ENCODE peak calls at places on chromosomes 16 and 17, in eight cellular contexts. One of them, this sample, is unnamed.

GRCh38 chr16:85401917-85402766 is 211.0 kb upstream of the GSE1 start:
- DNase-seq in aorta: peak; percentile 73
- DNase-seq in neural progenitor cell: no peak
- DNase-seq in cardiac muscle cell: no peak
- DNase-seq in suprapubic skin: no peak
- DNase-seq in CD8-positive, alpha-beta memory T cell: no peak
- DNase-seq in WERI-Rb-1: no peak
- DNase-seq in A549: no peak
- DNase-seq in this sample: peak; percentile 61

GRCh38 chr17:6526362-6527152 is 29.8 kb downstream of the PITPNM3 start:
- DNase-seq in cardiac muscle cell: peak; percentile 30
- DNase-seq in suprapubic skin: peak; percentile 18
- DNase-seq in A549: no peak
- DNase-seq in aorta: peak; percentile 28
- DNase-seq in CD8-positive, alpha-beta memory T cell: no peak
- DNase-seq in neural progenitor cell: peak; percentile 52
- DNase-seq in WERI-Rb-1: no peak
- DNase-seq in this sample: no peak

GRCh38 chr16:19184823-19185509 is 16.9 kb downstream of the SYT17 start:
- DNase-seq in A549: no peak
- DNase-seq in aorta: no peak
- DNase-seq in WERI-Rb-1: no peak
- DNase-seq in cardiac muscle cell: peak; percentile 58
- DNase-seq in CD8-positive, alpha-beta memory T cell: no peak
- DNase-seq in suprapubic skin: no peak
- DNase-seq in neural progenitor cell: no peak
- DNase-seq in this sample: no peak

GRCh38 chr16:55250641-55251550 is 73.1 kb upstream of the IRX6 start:
- DNase-seq in suprapubic skin: no peak
- DNase-seq in WERI-Rb-1: no peak
- DNase-seq in A549: no peak
- DNase-seq in cardiac muscle cell: peak; percentile 21
- DNase-seq in CD8-positive, alpha-beta memory T cell: no peak
- DNase-seq in aorta: no peak
- DNase-seq in neural progenitor cell: no peak
- DNase-seq in this sample: no peak

GRCh38 chr17:73309727-73310555 is 1.9 kb downstream of the CDC42EP4 start:
- DNase-seq in CD8-positive, alpha-beta memory T cell: no peak
- DNase-seq in neural progenitor cell: peak; percentile 84
- DNase-seq in cardiac muscle cell: no peak
- DNase-seq in WERI-Rb-1: peak; percentile 67
- DNase-seq in suprapubic skin: no peak
- DNase-seq in aorta: no peak
- DNase-seq in A549: no peak
- DNase-seq in this sample: no peak

GRCh38 chr16:52631711-52632110 is 84.8 kb upstream of the TOX3 start:
- DNase-seq in cardiac muscle cell: no peak
- DNase-seq in aorta: no peak
- DNase-seq in CD8-positive, alpha-beta memory T cell: no peak
- DNase-seq in A549: no peak
- DNase-seq in suprapubic skin: no peak
- DNase-seq in neural progenitor cell: no peak
- DNase-seq in WERI-Rb-1: no peak
- DNase-seq in this sample: no peak

GRCh38 chr16:17346441-17346773 is 124.4 kb downstream of the XYLT1 start:
- DNase-seq in A549: no peak
- DNase-seq in suprapubic skin: no peak
- DNase-seq in cardiac muscle cell: no peak
- DNase-seq in aorta: no peak
- DNase-seq in CD8-positive, alpha-beta memory T cell: no peak
- DNase-seq in neural progenitor cell: no peak
- DNase-seq in WERI-Rb-1: no peak
- DNase-seq in this sample: no peak

GRCh38 chr16:1812732-1813163 is 13.9 kb downstream of the HAGH start:
- DNase-seq in neural progenitor cell: peak; percentile 69
- DNase-seq in WERI-Rb-1: peak; percentile 71
- DNase-seq in cardiac muscle cell: peak; percentile 92
- DNase-seq in CD8-positive, alpha-beta memory T cell: no peak
- DNase-seq in suprapubic skin: peak; percentile 82
- DNase-seq in A549: peak; percentile 80
- DNase-seq in aorta: no peak
- DNase-seq in this sample: peak; percentile 79

GRCh38 chr16:87823146-87823929 is 46.0 kb downstream of the SLC7A5 start:
- DNase-seq in aorta: no peak
- DNase-seq in CD8-positive, alpha-beta memory T cell: no peak
- DNase-seq in cardiac muscle cell: no peak
- DNase-seq in suprapubic skin: no peak
- DNase-seq in neural progenitor cell: peak; percentile 52
- DNase-seq in A549: no peak
- DNase-seq in WERI-Rb-1: peak; percentile 49
- DNase-seq in this sample: peak; percentile 75

GRCh38 chr16:88616320-88616719 is 22.1 kb upstream of the IL17C start:
- DNase-seq in suprapubic skin: no peak
- DNase-seq in A549: no peak
- DNase-seq in neural progenitor cell: no peak
- DNase-seq in WERI-Rb-1: no peak
- DNase-seq in cardiac muscle cell: no peak
- DNase-seq in CD8-positive, alpha-beta memory T cell: no peak
- DNase-seq in aorta: no peak
- DNase-seq in this sample: no peak

GRCh38 chr16:9192746-9193145 is 101.3 kb downstream of the HAPSTR1 start:
- DNase-seq in suprapubic skin: no peak
- DNase-seq in cardiac muscle cell: no peak
- DNase-seq in aorta: no peak
- DNase-seq in CD8-positive, alpha-beta memory T cell: no peak
- DNase-seq in WERI-Rb-1: no peak
- DNase-seq in A549: no peak
- DNase-seq in neural progenitor cell: no peak
- DNase-seq in this sample: no peak

GRCh38 chr16:82936941-82937551 is 310.3 kb downstream of the CDH13 start:
- DNase-seq in A549: no peak
- DNase-seq in neural progenitor cell: no peak
- DNase-seq in suprapubic skin: no peak
- DNase-seq in cardiac muscle cell: peak; percentile 59
- DNase-seq in aorta: no peak
- DNase-seq in CD8-positive, alpha-beta memory T cell: no peak
- DNase-seq in WERI-Rb-1: no peak
- DNase-seq in this sample: no peak

GRCh38 chr16:86565644-86566511 is 751 bp upstream of the FOXC2 start:
- DNase-seq in neural progenitor cell: peak; percentile 76
- DNase-seq in CD8-positive, alpha-beta memory T cell: no peak
- DNase-seq in cardiac muscle cell: no peak
- DNase-seq in WERI-Rb-1: no peak
- DNase-seq in suprapubic skin: no peak
- DNase-seq in aorta: no peak
- DNase-seq in A549: no peak
- DNase-seq in this sample: no peak

GRCh38 chr16:27374231-27374793 is 27.7 kb upstream of the IL21R start:
- DNase-seq in aorta: no peak
- DNase-seq in A549: no peak
- DNase-seq in cardiac muscle cell: no peak
- DNase-seq in WERI-Rb-1: no peak
- DNase-seq in neural progenitor cell: no peak
- DNase-seq in CD8-positive, alpha-beta memory T cell: no peak
- DNase-seq in suprapubic skin: peak; percentile 38
- DNase-seq in this sample: no peak

GRCh38 chr17:80071116-80071980 is 30.0 kb upstream of the GAA start:
- DNase-seq in suprapubic skin: no peak
- DNase-seq in WERI-Rb-1: no peak
- DNase-seq in A549: no peak
- DNase-seq in CD8-positive, alpha-beta memory T cell: no peak
- DNase-seq in cardiac muscle cell: peak; percentile 75
- DNase-seq in neural progenitor cell: no peak
- DNase-seq in aorta: peak; percentile 86
- DNase-seq in this sample: no peak

GRCh38 chr16:50244504-50245416 is 21.6 kb upstream of the ADCY7 start:
- DNase-seq in suprapubic skin: no peak
- DNase-seq in CD8-positive, alpha-beta memory T cell: no peak
- DNase-seq in aorta: peak; percentile 70
- DNase-seq in A549: no peak
- DNase-seq in WERI-Rb-1: peak; percentile 77
- DNase-seq in neural progenitor cell: peak; percentile 42
- DNase-seq in cardiac muscle cell: no peak
- DNase-seq in this sample: no peak

GRCh38 chr16:10016761-10017160 is 165.5 kb downstream of the GRIN2A start:
- DNase-seq in aorta: no peak
- DNase-seq in WERI-Rb-1: no peak
- DNase-seq in A549: no peak
- DNase-seq in CD8-positive, alpha-beta memory T cell: no peak
- DNase-seq in cardiac muscle cell: no peak
- DNase-seq in suprapubic skin: no peak
- DNase-seq in neural progenitor cell: no peak
- DNase-seq in this sample: no peak

GRCh38 chr17:51650772-51651171 is 390.4 kb downstream of the UTP18 start:
- DNase-seq in cardiac muscle cell: no peak
- DNase-seq in WERI-Rb-1: no peak
- DNase-seq in A549: no peak
- DNase-seq in suprapubic skin: no peak
- DNase-seq in CD8-positive, alpha-beta memory T cell: no peak
- DNase-seq in aorta: no peak
- DNase-seq in neural progenitor cell: no peak
- DNase-seq in this sample: no peak

GRCh38 chr16:12497558-12497957 is 306.1 kb downstream of the CPPED1 start:
- DNase-seq in WERI-Rb-1: no peak
- DNase-seq in neural progenitor cell: peak; percentile 32
- DNase-seq in cardiac muscle cell: no peak
- DNase-seq in suprapubic skin: no peak
- DNase-seq in A549: no peak
- DNase-seq in CD8-positive, alpha-beta memory T cell: no peak
- DNase-seq in aorta: peak; percentile 3
- DNase-seq in this sample: no peak

GRCh38 chr17:72618018-72618509 is 474.4 kb downstream of the SLC39A11 start:
- DNase-seq in A549: peak; percentile 43
- DNase-seq in CD8-positive, alpha-beta memory T cell: peak; percentile 18
- DNase-seq in neural progenitor cell: peak; percentile 16
- DNase-seq in suprapubic skin: no peak
- DNase-seq in WERI-Rb-1: no peak
- DNase-seq in cardiac muscle cell: peak; percentile 28
- DNase-seq in aorta: no peak
- DNase-seq in this sample: no peak

GRCh38 chr16:81652798-81653505 is 126.1 kb upstream of the PLCG2 start:
- DNase-seq in CD8-positive, alpha-beta memory T cell: no peak
- DNase-seq in cardiac muscle cell: no peak
- DNase-seq in aorta: no peak
- DNase-seq in WERI-Rb-1: no peak
- DNase-seq in suprapubic skin: no peak
- DNase-seq in A549: no peak
- DNase-seq in neural progenitor cell: peak; percentile 68
- DNase-seq in this sample: no peak

GRCh38 chr17:63113167-63113566 is 147.1 kb downstream of the TANC2 start:
- DNase-seq in WERI-Rb-1: no peak
- DNase-seq in A549: peak; percentile 22
- DNase-seq in aorta: no peak
- DNase-seq in suprapubic skin: no peak
- DNase-seq in neural progenitor cell: peak; percentile 31
- DNase-seq in CD8-positive, alpha-beta memory T cell: no peak
- DNase-seq in cardiac muscle cell: peak; percentile 17
- DNase-seq in this sample: no peak
- H3K4me3 ChIP-seq in WERI-Rb-1: no peak overlapping the region
- H3K4me3 ChIP-seq in A549: no peak overlapping the region
- H3K4me3 ChIP-seq in aorta: no peak overlapping the region
- H3K4me3 ChIP-seq in suprapubic skin: no peak overlapping the region
- H3K4me3 ChIP-seq in neural progenitor cell: no peak overlapping the region
- H3K4me3 ChIP-seq in CD8-positive, alpha-beta memory T cell: no peak overlapping the region
- H3K4me3 ChIP-seq in cardiac muscle cell: no peak overlapping the region
- H3K4me3 ChIP-seq in this sample: no peak overlapping the region

GRCh38 chr16:75121949-75122568 is 5.5 kb upstream of the LDHD start:
- DNase-seq in cardiac muscle cell: no peak
- DNase-seq in neural progenitor cell: no peak
- DNase-seq in CD8-positive, alpha-beta memory T cell: no peak
- DNase-seq in aorta: no peak
- DNase-seq in suprapubic skin: no peak
- DNase-seq in A549: no peak
- DNase-seq in WERI-Rb-1: no peak
- DNase-seq in this sample: no peak
- H3K9me3 ChIP-seq in cardiac muscle cell: no peaks in the 10 kb centered on the region
- H3K9me3 ChIP-seq in neural progenitor cell: no peaks in the 10 kb centered on the region
- H3K9me3 ChIP-seq in CD8-positive, alpha-beta memory T cell: peaks cover 7% of the 10 kb centered on the region
- H3K9me3 ChIP-seq in aorta: peaks cover 3% of the 10 kb centered on the region
- H3K9me3 ChIP-seq in suprapubic skin: no peaks in the 10 kb centered on the region
- H3K9me3 ChIP-seq in A549: peaks cover 9% of the 10 kb centered on the region
- H3K9me3 ChIP-seq in WERI-Rb-1: peaks cover 12% of the 10 kb centered on the region
- H3K9me3 ChIP-seq in this sample: peaks cover 17% of the 10 kb centered on the region

GRCh38 chr17:351875-352420 is 659 bp downstream of the RPH3AL start:
- DNase-seq in CD8-positive, alpha-beta memory T cell: no peak
- DNase-seq in WERI-Rb-1: no peak
- DNase-seq in cardiac muscle cell: no peak
- DNase-seq in neural progenitor cell: no peak
- DNase-seq in suprapubic skin: no peak
- DNase-seq in A549: peak; percentile 57
- DNase-seq in aorta: no peak
- DNase-seq in this sample: no peak
- H3K4me3 ChIP-seq in CD8-positive, alpha-beta memory T cell: no peak overlapping the region
- H3K4me3 ChIP-seq in WERI-Rb-1: peak overlapping the region; percentile 51
- H3K4me3 ChIP-seq in cardiac muscle cell: peak overlapping the region; percentile 9
- H3K4me3 ChIP-seq in neural progenitor cell: no peak overlapping the region
- H3K4me3 ChIP-seq in suprapubic skin: peak overlapping the region; percentile 0
- H3K4me3 ChIP-seq in A549: peak overlapping the region; percentile 48
- H3K4me3 ChIP-seq in aorta: no peak overlapping the region
- H3K4me3 ChIP-seq in this sample: no peak overlapping the region

GRCh38 chr16:3389663-3390338 is 11.0 kb downstream of the ZSCAN32 start:
- DNase-seq in suprapubic skin: no peak
- DNase-seq in cardiac muscle cell: no peak
- DNase-seq in A549: no peak
- DNase-seq in WERI-Rb-1: no peak
- DNase-seq in aorta: no peak
- DNase-seq in neural progenitor cell: no peak
- DNase-seq in CD8-positive, alpha-beta memory T cell: no peak
- DNase-seq in this sample: no peak
- H3K9me3 ChIP-seq in suprapubic skin: peaks cover 40% of the 10 kb centered on the region
- H3K9me3 ChIP-seq in cardiac muscle cell: no peaks in the 10 kb centered on the region
- H3K9me3 ChIP-seq in A549: peaks cover 83% of the 10 kb centered on the region
- H3K9me3 ChIP-seq in WERI-Rb-1: peaks cover 6% of the 10 kb centered on the region
- H3K9me3 ChIP-seq in aorta: peaks cover 27% of the 10 kb centered on the region
- H3K9me3 ChIP-seq in neural progenitor cell: no peaks in the 10 kb centered on the region
- H3K9me3 ChIP-seq in CD8-positive, alpha-beta memory T cell: peaks cover 19% of the 10 kb centered on the region
- H3K9me3 ChIP-seq in this sample: peaks cover 8% of the 10 kb centered on the region

DNA sequence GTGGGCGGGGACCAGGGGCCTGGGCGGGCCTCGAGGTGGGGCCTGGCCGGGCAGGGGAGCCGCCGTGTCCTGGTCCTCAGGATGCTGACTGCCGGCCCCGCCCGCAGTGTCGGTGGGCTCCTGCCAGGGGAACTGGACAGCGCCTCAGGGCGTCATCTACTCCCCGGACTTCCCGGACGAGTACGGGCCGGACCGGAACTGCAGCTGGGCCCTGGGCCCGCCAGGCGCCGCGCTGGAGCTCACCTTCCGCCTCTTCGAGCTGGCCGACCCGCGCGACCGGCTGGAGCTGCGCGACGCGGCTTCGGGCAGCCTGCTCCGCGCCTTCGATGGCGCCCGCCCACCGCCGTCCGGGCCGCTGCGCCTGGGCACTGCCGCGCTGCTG is 2.4 kb upstream of the PAQR4 start:
- DNase-seq in CD8-positive, alpha-beta memory T cell: no peak
- DNase-seq in aorta: no peak
- DNase-seq in A549: no peak
- DNase-seq in WERI-Rb-1: no peak
- DNase-seq in cardiac muscle cell: peak; percentile 16
- DNase-seq in suprapubic skin: no peak
- DNase-seq in neural progenitor cell: peak; percentile 29
- DNase-seq in this sample: no peak
- H3K4me3 ChIP-seq in CD8-positive, alpha-beta memory T cell: no peak overlapping the region
- H3K4me3 ChIP-seq in aorta: no peak overlapping the region
- H3K4me3 ChIP-seq in A549: no peak overlapping the region
- H3K4me3 ChIP-seq in WERI-Rb-1: no peak overlapping the region
- H3K4me3 ChIP-seq in cardiac muscle cell: no peak overlapping the region
- H3K4me3 ChIP-seq in suprapubic skin: peak overlapping the region; percentile 36
- H3K4me3 ChIP-seq in neural progenitor cell: no peak overlapping the region
- H3K4me3 ChIP-seq in this sample: no peak overlapping the region

GRCh38 chr16:24088011-24088410 is 168.1 kb upstream of the CACNG3 start:
- DNase-seq in neural progenitor cell: no peak
- DNase-seq in CD8-positive, alpha-beta memory T cell: no peak
- DNase-seq in A549: no peak
- DNase-seq in suprapubic skin: no peak
- DNase-seq in cardiac muscle cell: no peak
- DNase-seq in WERI-Rb-1: no peak
- DNase-seq in aorta: no peak
- DNase-seq in this sample: no peak
- H3K9me3 ChIP-seq in neural progenitor cell: no peaks in the 10 kb centered on the region
- H3K9me3 ChIP-seq in CD8-positive, alpha-beta memory T cell: peaks cover 14% of the 10 kb centered on the region
- H3K9me3 ChIP-seq in A549: peaks cover 8% of the 10 kb centered on the region
- H3K9me3 ChIP-seq in suprapubic skin: peaks cover 8% of the 10 kb centered on the region
- H3K9me3 ChIP-seq in cardiac muscle cell: no peaks in the 10 kb centered on the region
- H3K9me3 ChIP-seq in WERI-Rb-1: peaks cover 8% of the 10 kb centered on the region
- H3K9me3 ChIP-seq in aorta: no peaks in the 10 kb centered on the region
- H3K9me3 ChIP-seq in this sample: no peaks in the 10 kb centered on the region